ENCODE peak calls at places on chromosomes 2 and 18, in seven cellular contexts. I, D, R, O, B, Z and P are unnamed samples.
A peak's percentile ranks its signal among the peaks of the same experiment; 100 is the strongest.

GRCh38 chr18:34386803-34387202 is 162.1 kb upstream of the NOL4 start:
- DNase-seq in R (no peak), B (no peak), O (no peak), D (no peak), I (no peak), Z (no peak), P (no peak)

GRCh38 chr2:64359892-64360657 is 93.9 kb upstream of the LGALSL start:
- DNase-seq in B (no peak), O (peak; percentile 35), Z (peak; percentile 81), D (no peak), R (no peak), I (peak; percentile 67), P (no peak)

GRCh38 chr2:127537142-127537541 is 1.7 kb downstream of the MYO7B start:
- DNase-seq in R (no peak), B (no peak), Z (no peak), I (no peak), O (no peak), D (no peak), P (no peak)

GRCh38 chr2:196638765-196639164 is 750 bp upstream of the CCDC150 start:
- DNase-seq in I (no peak), Z (no peak), B (no peak), D (no peak), O (no peak), R (no peak), P (no peak)

GRCh38 chr18:42330296-42330695 is 375.3 kb downstream of the PIK3C3 start:
- DNase-seq in D (no peak), Z (no peak), O (no peak), B (no peak), R (no peak), I (no peak), P (no peak)

GRCh38 chr2:156436477-156437085 is 402 bp downstream of the GPD2 start:
- DNase-seq in D (no peak), R (peak; percentile 57), B (no peak), I (peak; percentile 53), O (no peak), Z (peak; percentile 22), P (peak; percentile 35)

GRCh38 chr18:70423988-70424387 is 135.1 kb downstream of the SOCS6 start:
- DNase-seq in O (no peak), Z (peak; percentile 53), B (no peak), I (no peak), D (no peak), R (peak; percentile 30), P (no peak)

GRCh38 chr2:171348056-171348455 is 85.7 kb downstream of the METTL8 start:
- DNase-seq in R (no peak), D (no peak), I (no peak), Z (no peak), B (no peak), O (no peak), P (no peak)

GRCh38 chr2:45968946-45969584 is 317.6 kb downstream of the PRKCE start:
- DNase-seq in B (no peak), I (no peak), D (no peak), Z (no peak), O (no peak), R (no peak), P (no peak)

GRCh38 chr2:231489990-231490389 is 25.7 kb upstream of the NCL start:
- DNase-seq in Z (no peak), R (no peak), I (no peak), O (no peak), B (no peak), D (no peak), P (no peak)

GRCh38 chr2:37827911-37828411 is 97.1 kb upstream of the RMDN2 start:
- DNase-seq in D (no peak), Z (no peak), R (no peak), O (no peak), B (no peak), I (no peak), P (peak; percentile 70)

GRCh38 chr2:79432731-79433146 is 80.1 kb upstream of the CTNNA2 start:
- DNase-seq in B (no peak), I (no peak), D (peak; percentile 59), O (no peak), Z (no peak), R (peak; percentile 13), P (no peak)

GRCh38 chr18:37254256-37254880 is 311.2 kb downstream of the CELF4 start:
- DNase-seq in O (no peak), D (no peak), Z (no peak), I (no peak), R (peak; percentile 45), B (no peak), P (no peak)

GRCh38 chr2:229798446-229799147 is 84.2 kb upstream of the DNER start:
- DNase-seq in D (no peak), O (no peak), R (peak; percentile 70), B (no peak), I (no peak), Z (no peak), P (no peak)

GRCh38 chr18:71878226-71878625 is 665.9 kb downstream of the CBLN2 start:
- DNase-seq in R (no peak), D (no peak), O (no peak), I (no peak), B (no peak), Z (no peak), P (no peak)

GRCh38 chr18:29003194-29003593 is 826.3 kb upstream of the CDH2 start:
- DNase-seq in R (no peak), B (no peak), O (no peak), I (no peak), Z (no peak), D (no peak), P (no peak)

GRCh38 chr2:240579071-240579762 is 7.3 kb upstream of the CAPN10 start:
- DNase-seq in R (no peak), I (peak; percentile 44), D (no peak), Z (no peak), O (no peak), B (no peak), P (no peak)

GRCh38 chr2:157261199-157261782 is 3.8 kb downstream of the GALNT5 start:
- DNase-seq in Z (peak; percentile 70), D (no peak), O (peak; percentile 37), R (peak; percentile 77), I (peak; percentile 21), B (no peak), P (peak; percentile 70)

GRCh38 chr2:656676-657075 is 20.5 kb downstream of the TMEM18 start:
- DNase-seq in D (no peak), Z (no peak), R (no peak), B (no peak), O (no peak), I (no peak), P (no peak)

GRCh38 chr2:9179572-9180201 is 26.9 kb upstream of the ASAP2 start:
- DNase-seq in I (no peak), R (no peak), D (no peak), O (no peak), B (no peak), Z (no peak), P (no peak)

GRCh38 chr18:24561369-24561768 is 100.9 kb downstream of the HRH4 start:
- DNase-seq in B (no peak), D (no peak), I (no peak), Z (no peak), O (no peak), R (peak; percentile 59), P (no peak)

GRCh38 chr18:79611040-79611681 is 68.4 kb upstream of the CTDP1 start:
- DNase-seq in Z (no peak), O (no peak), I (no peak), R (no peak), B (peak; percentile 18), D (no peak), P (no peak)

GRCh38 chr2:175404839-175405238 is 223.3 kb upstream of the ATP5MC3 start:
- DNase-seq in B (no peak), I (no peak), O (no peak), Z (no peak), D (no peak), R (no peak), P (no peak)

GRCh38 chr2:133711806-133712205 is 143.5 kb upstream of the NCKAP5 start:
- DNase-seq in B (no peak), O (no peak), D (no peak), I (no peak), R (no peak), Z (no peak), P (no peak)

GRCh38 chr18:36527740-36528455 is 230.4 kb downstream of the FHOD3 start:
- DNase-seq in R (no peak), O (no peak), I (no peak), D (no peak), B (no peak), Z (no peak), P (no peak)

GRCh38 chr18:26493021-26493420 is 55.3 kb downstream of the KCTD1 start:
- DNase-seq in I (no peak), R (no peak), B (no peak), O (no peak), D (no peak), Z (no peak), P (no peak)

GRCh38 chr2:16613475-16613874 is 52.2 kb downstream of the CYRIA start:
- DNase-seq in O (no peak), B (peak; percentile 13), I (peak; percentile 30), Z (no peak), D (peak; percentile 24), R (peak; percentile 57), P (no peak)

GRCh38 chr2:174436351-174436750 is 40.8 kb downstream of the SCRN3 start:
- DNase-seq in D (no peak), Z (no peak), I (no peak), R (no peak), O (no peak), B (no peak), P (no peak)

GRCh38 chr18:48787523-48788151 is 163.1 kb downstream of the SMAD7 start:
- DNase-seq in R (no peak), O (no peak), B (no peak), I (no peak), D (no peak), Z (no peak), P (no peak)

GRCh38 chr2:51079945-51080344 is 48.0 kb upstream of the NRXN1 start:
- DNase-seq in D (no peak), R (no peak), B (no peak), Z (no peak), I (no peak), O (no peak), P (no peak)

GRCh38 chr2:239315308-239315707 is 85.5 kb downstream of the HDAC4 start:
- DNase-seq in R (no peak), B (no peak), I (no peak), D (no peak), O (no peak), Z (no peak), P (no peak)

GRCh38 chr2:100748673-100749072 is 71.3 kb upstream of the NPAS2 start:
- DNase-seq in B (no peak), D (no peak), R (no peak), Z (no peak), I (no peak), O (no peak), P (no peak)

GRCh38 chr2:86807462-86808275 is 17.0 kb upstream of the CD8A start:
- DNase-seq in O (no peak), I (peak; percentile 94), B (peak; percentile 74), R (peak; percentile 85), D (peak; percentile 67), Z (no peak), P (peak; percentile 38)

GRCh38 chr2:238999290-238999741 is 151.4 kb downstream of the TWIST2 start:
- DNase-seq in Z (no peak), B (no peak), R (no peak), D (no peak), I (no peak), O (no peak), P (no peak)

GRCh38 chr18:45517181-45517741 is 98.0 kb upstream of the SLC14A2 start:
- DNase-seq in R (no peak), I (no peak), O (no peak), Z (no peak), D (no peak), B (no peak), P (no peak)

GRCh38 chr2:164257794-164258193 is 363.5 kb downstream of the GRB14 start:
- DNase-seq in B (no peak), Z (no peak), R (no peak), O (no peak), I (no peak), D (peak; percentile 9), P (peak; percentile 58)